ENCODE peak calls at places on chromosomes 16 and 17, in four cellular contexts. Y, C, D and K are unnamed samples.

GRCh38 chr16:58039829-58040495 is 14.4 kb downstream of the MMP15 start:
- DNase-seq in C (no peak), D (no peak), Y (no peak), K (no peak)

GRCh38 chr16:57994778-57995177 is 5.7 kb downstream of the ZNF319 start:
- DNase-seq in D (peak), C (peak), Y (no peak), K (peak)

GRCh38 chr17:10614536-10615155 is 42.5 kb downstream of the MYH3 start:
- DNase-seq in Y (peak), D (peak), C (peak), K (peak)

GRCh38 chr16:70417661-70418060 is 21.2 kb downstream of the ST3GAL2 start:
- DNase-seq in C (no peak), Y (no peak), D (no peak), K (no peak)

GRCh38 chr16:27199747-27200146 is 3.6 kb upstream of the KDM8 start:
- DNase-seq in C (no peak), D (no peak), Y (no peak), K (no peak)

GRCh38 chr17:63476857-63477470 is at the start of gene ACE:
- DNase-seq in C (peak), Y (no peak), D (no peak), K (peak)

GRCh38 chr16:88542231-88542630 is 28.0 kb upstream of the ZC3H18 start:
- DNase-seq in Y (no peak), C (no peak), D (no peak), K (no peak)

GRCh38 chr16:72380283-72380682 is 208.3 kb upstream of the PMFBP1 start:
- DNase-seq in C (no peak), Y (no peak), D (no peak), K (no peak)

GRCh38 chr16:81716478-81717210 is 62.4 kb upstream of the PLCG2 start:
- DNase-seq in Y (no peak), D (no peak), C (no peak), K (no peak)

GRCh38 chr17:679491-679890 is 35.1 kb downstream of the VPS53 start:
- DNase-seq in D (no peak), C (no peak), Y (no peak), K (no peak)

GRCh38 chr17:39134878-39135277 is 16.6 kb downstream of the PLXDC1 start:
- DNase-seq in Y (no peak), C (peak), D (no peak), K (peak)

GRCh38 chr17:41396340-41396739 is 1.1 kb downstream of the KRT31 start:
- DNase-seq in D (no peak), Y (no peak), C (no peak), K (no peak)

GRCh38 chr16:27169511-27170071 is 33.7 kb upstream of the KDM8 start:
- DNase-seq in C (peak), D (peak), Y (no peak), K (peak)

GRCh38 chr17:81071761-81072741 is 37.1 kb downstream of the BAIAP2 start:
- DNase-seq in Y (no peak), D (no peak), C (no peak), K (no peak)

GRCh38 chr17:38742431-38743308 is 5.5 kb downstream of the PCGF2 start:
- DNase-seq in Y (no peak), C (peak), D (peak), K (peak)

GRCh38 chr17:9646556-9646905 is 1.2 kb downstream of the USP43 start:
- DNase-seq in Y (peak), D (no peak), C (no peak), K (no peak)

GRCh38 chr16:29760567-29761279 is 14.9 kb upstream of the C16orf54 start:
- DNase-seq in D (no peak), C (no peak), Y (no peak), K (no peak)

GRCh38 chr16:2924901-2925820 is 13.4 kb downstream of the FLYWCH1 start:
- DNase-seq in Y (peak), D (no peak), C (peak), K (no peak)

GRCh38 chr17:82415786-82416185 is 2.4 kb upstream of the HEXD start:
- DNase-seq in D (no peak), Y (no peak), C (no peak), K (no peak)

GRCh38 chr17:82412535-82413520 is 5.3 kb upstream of the HEXD start:
- DNase-seq in D (no peak), Y (no peak), C (no peak), K (no peak)

GRCh38 chr17:82415336-82415735 is 2.8 kb upstream of the HEXD start:
- DNase-seq in Y (no peak), C (no peak), D (no peak), K (no peak)

GRCh38 chr17:82416264-82416663 is 1.9 kb upstream of the HEXD start:
- DNase-seq in Y (no peak), C (no peak), D (no peak), K (no peak)

DNA sequence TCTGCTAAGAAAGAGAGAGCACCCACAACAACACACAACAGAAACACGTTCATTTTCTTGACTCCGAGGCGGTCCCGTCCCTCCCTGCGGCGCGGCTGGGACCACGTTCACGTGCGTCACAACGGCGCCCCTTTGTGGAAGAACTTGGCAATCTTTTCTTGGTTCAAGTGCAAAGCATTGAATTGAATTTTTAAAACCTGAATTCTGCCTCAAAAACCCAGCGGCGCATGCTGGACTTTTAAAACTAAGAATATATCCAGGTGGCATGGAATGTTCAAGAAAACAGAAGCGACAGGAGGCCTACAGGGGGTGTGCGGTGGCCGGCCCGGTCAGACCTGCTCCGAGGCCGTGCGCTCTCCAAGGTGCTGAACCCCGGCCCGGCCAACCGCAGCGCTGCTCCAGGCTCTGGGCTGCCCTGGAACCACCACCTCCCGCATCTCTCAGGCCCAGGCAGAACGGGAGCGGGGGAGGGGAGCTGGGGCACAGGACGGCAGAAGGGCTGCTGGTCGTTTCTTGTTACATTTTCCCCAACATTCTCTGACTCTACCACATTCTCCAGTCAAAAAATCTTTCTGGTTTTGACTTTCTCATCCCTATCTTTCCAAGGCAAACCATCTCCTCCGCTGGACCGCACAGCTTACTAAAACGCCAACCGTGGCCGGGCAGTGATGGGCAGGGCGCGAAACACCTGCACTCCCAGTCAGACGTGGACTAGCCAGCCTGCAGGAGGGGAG is 3.4 kb upstream of the HEXD start:
- DNase-seq in Y (peak), D (peak), C (peak), K (peak)
- H3K4me2 ChIP-seq in Y (no peak), D (no peak), C (peak), K (peak)

DNA sequence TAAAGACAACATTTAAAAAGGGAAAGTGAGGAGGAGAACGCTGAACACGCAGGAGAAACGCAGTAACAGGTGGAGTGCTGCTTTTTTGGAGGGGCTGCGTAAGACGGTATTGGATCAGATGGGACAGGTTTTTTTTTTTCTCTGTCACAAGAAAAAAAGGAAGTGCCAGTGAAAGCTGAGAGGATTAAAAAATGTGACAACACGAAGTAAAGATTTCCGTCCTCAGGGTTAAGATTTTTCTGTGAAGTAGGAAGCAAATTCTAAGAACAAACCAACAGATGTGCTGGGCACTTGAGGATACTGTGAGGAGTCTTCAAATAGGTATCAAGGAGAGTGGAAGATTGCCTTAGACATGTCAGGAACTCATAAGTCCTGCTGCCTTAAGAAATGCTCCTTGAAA is 5.8 kb upstream of the ABCA9 start:
- DNase-seq in D (no peak), C (no peak), Y (no peak), K (no peak)
- H2AFZ ChIP-seq in D (no peak), C (no peak), Y (no peak), K (no peak)

DNA sequence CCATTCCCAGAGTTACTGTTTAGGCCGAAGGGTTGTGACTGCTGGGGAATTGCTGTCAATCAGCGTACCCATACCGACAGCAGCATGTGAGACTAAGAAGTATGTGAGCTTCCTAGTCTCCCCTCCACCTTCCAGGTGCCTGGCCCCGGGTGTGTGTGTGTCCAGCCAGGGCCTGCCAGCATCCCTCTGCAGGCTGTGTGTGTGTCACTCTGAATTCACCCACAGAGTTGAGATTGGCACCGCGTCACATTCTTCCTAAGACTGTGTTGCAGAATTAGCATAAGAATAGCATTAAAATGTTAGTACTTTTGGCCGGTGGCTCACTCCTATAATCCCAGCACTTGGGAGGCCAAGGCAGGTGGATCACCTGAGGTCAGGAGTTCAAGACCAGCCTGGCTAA is 31.8 kb downstream of the PRMT7 start:
- DNase-seq in Y (no peak), C (no peak), D (no peak), K (no peak)
- H3K4me2 ChIP-seq in Y (no peak), C (no peak), D (no peak), K (no peak)

GRCh38 chr17:67374329-67375053 is 2.6 kb upstream of the PITPNC1 start:
- DNase-seq in C (peak), Y (peak), D (peak), K (peak)
- H2AFZ ChIP-seq in C (peak), Y (peak), D (peak), K (peak)

DNA sequence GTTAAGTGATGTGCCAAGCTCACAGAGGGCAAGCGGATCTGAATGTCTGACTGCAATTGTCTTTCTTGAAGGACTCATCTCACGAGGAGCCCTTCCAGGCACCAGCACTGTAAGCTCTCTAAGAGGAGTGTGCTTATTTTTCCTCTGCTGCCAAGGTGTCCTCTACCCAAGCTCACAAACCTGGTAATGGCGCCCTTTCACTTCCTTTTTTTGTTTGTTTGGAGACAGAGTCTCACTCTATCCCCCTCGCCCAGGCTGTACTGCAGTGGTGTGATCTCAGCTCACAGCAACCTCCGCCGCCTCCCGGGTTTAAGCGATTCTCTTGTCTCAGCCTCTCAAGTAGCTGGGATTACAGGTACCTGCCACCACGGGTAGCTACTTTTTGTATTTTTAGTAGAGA is 233.8 kb downstream of the MAP2K4 start:
- DNase-seq in D (no peak), Y (no peak), C (no peak), K (no peak)
- H3K4me2 ChIP-seq in D (no peak), Y (no peak), C (no peak), K (no peak)

DNA sequence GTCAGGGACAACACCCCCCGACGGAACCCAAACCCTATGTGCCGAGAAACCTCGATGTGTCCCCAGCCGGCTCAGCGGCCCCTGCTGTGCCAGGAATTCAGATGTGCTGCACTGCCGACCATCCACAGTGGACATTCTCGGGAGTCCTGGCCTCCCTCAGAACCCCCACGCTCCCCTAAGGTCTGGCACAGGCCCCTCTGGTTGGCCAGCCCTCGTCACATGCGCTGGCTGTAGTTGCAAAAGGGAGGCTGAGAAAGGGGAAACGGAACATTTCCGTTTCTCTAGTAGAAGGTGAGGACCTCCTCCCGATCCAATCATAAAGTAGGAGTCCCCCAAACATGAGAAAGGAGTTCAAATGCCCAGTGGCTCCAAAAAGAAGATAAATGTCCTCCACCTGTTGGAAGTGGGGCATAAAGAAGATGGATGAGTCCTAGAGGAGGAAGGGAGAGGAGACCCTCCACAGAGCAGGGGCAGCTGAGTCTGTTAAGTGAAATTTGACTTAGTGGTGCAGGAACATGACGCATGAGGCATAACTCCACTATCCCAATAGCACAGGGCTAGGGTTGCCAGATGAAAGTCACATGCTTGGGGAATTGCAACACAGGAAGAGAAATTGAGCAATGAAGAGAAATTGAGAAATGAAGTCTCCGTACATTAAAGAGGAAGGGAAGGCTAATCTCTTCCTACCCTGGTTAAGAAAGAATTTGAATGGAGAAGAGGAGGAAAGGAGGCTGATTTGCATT is 49.3 kb upstream of the WSB1 start:
- DNase-seq in C (peak), D (peak), Y (no peak), K (peak)
- H2AFZ ChIP-seq in C (peak), D (peak), Y (peak), K (peak)

DNA sequence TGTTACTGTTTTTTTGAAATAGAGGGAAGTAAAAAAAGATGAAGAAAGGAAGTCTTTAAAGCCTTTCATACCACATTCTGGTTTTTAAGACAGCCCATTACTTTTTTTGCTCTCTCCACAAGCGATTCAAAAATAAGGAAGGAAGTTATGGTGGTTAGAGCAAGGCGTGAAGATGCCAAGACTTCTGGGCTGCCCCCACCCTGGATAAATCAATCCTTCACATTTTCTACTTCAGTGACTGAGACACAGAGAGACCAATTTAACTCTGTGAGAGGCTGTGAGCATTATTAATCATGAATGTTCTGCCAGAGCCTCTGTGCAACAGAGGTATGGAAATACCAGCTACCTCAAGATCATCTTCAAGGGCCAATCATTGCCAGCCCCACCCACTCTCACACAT is 82.3 kb upstream of the BCAR1 start:
- DNase-seq in Y (no peak), D (no peak), C (no peak), K (no peak)
- H3K4me2 ChIP-seq in Y (no peak), D (no peak), C (no peak), K (no peak)

DNA sequence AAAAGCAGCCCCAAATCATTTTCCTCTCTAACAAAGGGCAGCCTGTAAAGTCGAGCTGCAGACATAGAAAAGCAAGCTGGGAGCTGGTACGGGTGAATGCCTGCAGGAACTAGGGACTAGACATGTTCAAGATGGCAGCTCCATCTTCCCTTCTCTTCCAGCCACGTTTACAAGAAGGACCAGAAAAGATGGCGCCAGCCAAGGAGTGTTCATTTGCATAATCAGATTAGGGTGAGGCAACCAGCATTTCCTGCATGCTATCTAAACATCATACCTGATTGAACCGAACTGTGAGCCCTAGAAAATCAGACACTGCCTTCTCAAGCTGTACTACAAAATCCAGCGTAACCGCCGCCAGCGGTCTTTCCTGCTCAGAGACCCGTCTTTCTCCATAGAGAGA is 896.8 kb downstream of the CDH11 start:
- DNase-seq in Y (no peak), D (no peak), C (no peak), K (no peak)
- H2AFZ ChIP-seq in Y (peak), D (no peak), C (no peak), K (no peak)

GRCh38 chr16:85255777-85256176 is 143.5 kb upstream of the CIBAR2 start:
- DNase-seq in Y (no peak), C (no peak), D (no peak), K (no peak)
- H3K4me2 ChIP-seq in Y (no peak), C (no peak), D (no peak), K (no peak)